ENCODE peak calls at places on chromosomes 2 and 18, in four cellular contexts. One of them, this sample, is unnamed.

GRCh38 chr18:7754725-7755181 is 187.6 kb downstream of the PTPRM start:
- DNase-seq in MM.1S: no peak
- DNase-seq in OCI-LY7: no peak
- DNase-seq in GM23338: no peak
- DNase-seq in this sample: no peak

GRCh38 chr18:13313006-13313661 is 94.6 kb downstream of the LDLRAD4 start:
- DNase-seq in MM.1S: no peak
- DNase-seq in OCI-LY7: no peak
- DNase-seq in GM23338: no peak
- DNase-seq in this sample: no peak

GRCh38 chr18:45962866-45963265 is 4.3 kb downstream of the EPG5 start:
- DNase-seq in MM.1S: no peak
- DNase-seq in OCI-LY7: no peak
- DNase-seq in GM23338: no peak
- DNase-seq in this sample: peak; percentile 82

GRCh38 chr2:220277445-220277960 is 650.1 kb downstream of the SLC4A3 start:
- DNase-seq in MM.1S: no peak
- DNase-seq in OCI-LY7: no peak
- DNase-seq in GM23338: no peak
- DNase-seq in this sample: peak; percentile 94

GRCh38 chr2:219127236-219127635 is 33.4 kb downstream of the NHEJ1 start:
- DNase-seq in MM.1S: no peak
- DNase-seq in OCI-LY7: no peak
- DNase-seq in GM23338: no peak
- DNase-seq in this sample: no peak

GRCh38 chr2:101052147-101052546 is 50.1 kb downstream of the RPL31 start:
- DNase-seq in MM.1S: peak; percentile 66
- DNase-seq in OCI-LY7: no peak
- DNase-seq in GM23338: no peak
- DNase-seq in this sample: no peak

GRCh38 chr2:234401376-234401775 is 95.5 kb downstream of the ARL4C start:
- DNase-seq in MM.1S: no peak
- DNase-seq in OCI-LY7: no peak
- DNase-seq in GM23338: no peak
- DNase-seq in this sample: no peak

GRCh38 chr2:210546424-210547223 is 9.8 kb upstream of the CPS1 start:
- DNase-seq in MM.1S: no peak
- DNase-seq in OCI-LY7: no peak
- DNase-seq in GM23338: peak; percentile 47
- DNase-seq in this sample: no peak

GRCh38 chr2:230097841-230098240 is 29.1 kb upstream of the SLC16A14 start:
- DNase-seq in MM.1S: no peak
- DNase-seq in OCI-LY7: no peak
- DNase-seq in GM23338: no peak
- DNase-seq in this sample: no peak

GRCh38 chr2:240588006-240588655 is 1.6 kb downstream of the CAPN10 start:
- DNase-seq in MM.1S: no peak
- DNase-seq in OCI-LY7: no peak
- DNase-seq in GM23338: no peak
- DNase-seq in this sample: no peak

GRCh38 chr2:16318474-16319195 is 347.0 kb downstream of the CYRIA start:
- DNase-seq in MM.1S: no peak
- DNase-seq in OCI-LY7: no peak
- DNase-seq in GM23338: peak; percentile 12
- DNase-seq in this sample: no peak

GRCh38 chr18:76459687-76460350 is 35.2 kb downstream of the ZNF516 start:
- DNase-seq in MM.1S: no peak
- DNase-seq in OCI-LY7: no peak
- DNase-seq in GM23338: no peak
- DNase-seq in this sample: peak; percentile 99

GRCh38 chr18:12639990-12640880 is 17.7 kb downstream of the SPIRE1 start:
- DNase-seq in MM.1S: no peak
- DNase-seq in OCI-LY7: no peak
- DNase-seq in GM23338: no peak
- DNase-seq in this sample: peak; percentile 88

GRCh38 chr2:231036131-231036530 is 1.2 kb upstream of the C2orf72 start:
- DNase-seq in MM.1S: no peak
- DNase-seq in OCI-LY7: no peak
- DNase-seq in GM23338: no peak
- DNase-seq in this sample: no peak

GRCh38 chr18:63890950-63891304 is 3.4 kb downstream of the SERPINB2 start:
- DNase-seq in MM.1S: no peak
- DNase-seq in OCI-LY7: no peak
- DNase-seq in GM23338: no peak
- DNase-seq in this sample: no peak

GRCh38 chr2:160752475-160753330 is 259.1 kb upstream of the RBMS1 start:
- DNase-seq in MM.1S: no peak
- DNase-seq in OCI-LY7: no peak
- DNase-seq in GM23338: peak; percentile 48
- DNase-seq in this sample: peak; percentile 60

GRCh38 chr18:25099838-25100393 is 252.1 kb downstream of the ZNF521 start:
- DNase-seq in MM.1S: no peak
- DNase-seq in OCI-LY7: no peak
- DNase-seq in GM23338: no peak
- DNase-seq in this sample: peak; percentile 33

GRCh38 chr2:9408641-9409151 is 14.6 kb downstream of the ITGB1BP1 start:
- DNase-seq in MM.1S: no peak
- DNase-seq in OCI-LY7: no peak
- DNase-seq in GM23338: no peak
- DNase-seq in this sample: no peak

GRCh38 chr2:26316041-26316440 is 29.9 kb upstream of the SELENOI start:
- DNase-seq in MM.1S: peak; percentile 70
- DNase-seq in OCI-LY7: peak; percentile 30
- DNase-seq in GM23338: peak; percentile 43
- DNase-seq in this sample: peak; percentile 42

GRCh38 chr2:16650287-16651249 is 15.1 kb downstream of the CYRIA start:
- DNase-seq in MM.1S: no peak
- DNase-seq in OCI-LY7: peak; percentile 50
- DNase-seq in GM23338: no peak
- DNase-seq in this sample: peak; percentile 79

GRCh38 chr2:11099122-11100065 is 55.9 kb upstream of the SLC66A3 start:
- DNase-seq in MM.1S: no peak
- DNase-seq in OCI-LY7: peak; percentile 7
- DNase-seq in GM23338: no peak
- DNase-seq in this sample: no peak

GRCh38 chr2:162379719-162380580 is 36.0 kb downstream of the GCA start:
- DNase-seq in MM.1S: peak; percentile 72
- DNase-seq in OCI-LY7: peak; percentile 7
- DNase-seq in GM23338: no peak
- DNase-seq in this sample: no peak

GRCh38 chr2:64787698-64788097 is 134.0 kb upstream of the SERTAD2 start:
- DNase-seq in MM.1S: no peak
- DNase-seq in OCI-LY7: no peak
- DNase-seq in GM23338: peak; percentile 54
- DNase-seq in this sample: peak; percentile 43

GRCh38 chr2:203706403-203706802 is at the start of gene CD28:
- DNase-seq in MM.1S: peak; percentile 99
- DNase-seq in OCI-LY7: peak; percentile 98
- DNase-seq in GM23338: no peak
- DNase-seq in this sample: no peak

GRCh38 chr2:236612737-236613136 is 43.1 kb downstream of the ACKR3 start:
- DNase-seq in MM.1S: no peak
- DNase-seq in OCI-LY7: no peak
- DNase-seq in GM23338: peak; percentile 33
- DNase-seq in this sample: no peak

GRCh38 chr2:227710986-227711385 is 6.8 kb downstream of the SLC19A3 start:
- DNase-seq in MM.1S: no peak
- DNase-seq in OCI-LY7: no peak
- DNase-seq in GM23338: no peak
- DNase-seq in this sample: no peak

GRCh38 chr2:234795974-234796690 is 155.7 kb upstream of the SH3BP4 start:
- DNase-seq in MM.1S: no peak
- DNase-seq in OCI-LY7: no peak
- DNase-seq in GM23338: no peak
- DNase-seq in this sample: no peak

GRCh38 chr2:6866239-6866745 is 585 bp upstream of the CMPK2 start:
- DNase-seq in MM.1S: peak; percentile 43
- DNase-seq in OCI-LY7: peak; percentile 19
- DNase-seq in GM23338: peak; percentile 50
- DNase-seq in this sample: peak; percentile 24

GRCh38 chr2:24861500-24861899 is 58.5 kb downstream of the ADCY3 start:
- DNase-seq in MM.1S: no peak
- DNase-seq in OCI-LY7: no peak
- DNase-seq in GM23338: no peak
- DNase-seq in this sample: no peak

GRCh38 chr18:59945544-59945943 is 45.7 kb downstream of the PMAIP1 start:
- DNase-seq in MM.1S: no peak
- DNase-seq in OCI-LY7: no peak
- DNase-seq in GM23338: no peak
- DNase-seq in this sample: no peak

GRCh38 chr2:19488009-19488691 is 129.7 kb upstream of the OSR1 start:
- DNase-seq in MM.1S: no peak
- DNase-seq in OCI-LY7: no peak
- DNase-seq in GM23338: no peak
- DNase-seq in this sample: peak; percentile 86
- TF ChIP-seq EZH2phosphoT487 in MM.1S: no peak
- TF ChIP-seq EZH2phosphoT487 in OCI-LY7: no peak
- TF ChIP-seq EZH2phosphoT487 in GM23338: no peak
- TF ChIP-seq EZH2phosphoT487 in this sample: no peak

GRCh38 chr2:2270808-2271415 is 60.2 kb downstream of the MYT1L start:
- DNase-seq in MM.1S: no peak
- DNase-seq in OCI-LY7: no peak
- DNase-seq in GM23338: no peak
- DNase-seq in this sample: peak; percentile 36
- H2AFZ ChIP-seq in MM.1S: no peak overlapping the region
- H2AFZ ChIP-seq in OCI-LY7: no peak overlapping the region
- H2AFZ ChIP-seq in GM23338: no peak overlapping the region
- H2AFZ ChIP-seq in this sample: peak overlapping the region; percentile 73

DNA sequence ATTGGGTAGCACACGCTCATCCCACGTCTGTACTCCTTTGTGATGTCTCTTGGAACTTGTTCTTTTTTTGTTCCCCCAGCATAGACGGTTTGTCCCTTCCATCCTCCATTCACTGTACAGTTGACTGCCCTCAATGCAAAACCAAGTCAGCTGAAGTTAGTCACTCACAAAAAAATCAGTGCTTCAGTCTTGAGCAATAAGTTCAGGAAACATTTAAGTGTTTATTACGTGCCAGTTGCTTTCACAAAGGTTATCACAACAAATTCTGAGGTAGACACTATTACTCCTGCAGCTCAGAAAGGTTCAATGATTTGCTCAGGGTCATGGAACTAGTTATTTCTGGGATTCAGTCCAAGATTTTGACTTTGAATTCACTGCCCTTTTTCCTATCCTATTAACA is 102.2 kb downstream of the PDE1A start:
- DNase-seq in MM.1S: no peak
- DNase-seq in OCI-LY7: no peak
- DNase-seq in GM23338: no peak
- DNase-seq in this sample: peak; percentile 45
- TF ChIP-seq EZH2phosphoT487 in MM.1S: no peak
- TF ChIP-seq EZH2phosphoT487 in OCI-LY7: no peak
- TF ChIP-seq EZH2phosphoT487 in GM23338: no peak
- TF ChIP-seq EZH2phosphoT487 in this sample: no peak

DNA sequence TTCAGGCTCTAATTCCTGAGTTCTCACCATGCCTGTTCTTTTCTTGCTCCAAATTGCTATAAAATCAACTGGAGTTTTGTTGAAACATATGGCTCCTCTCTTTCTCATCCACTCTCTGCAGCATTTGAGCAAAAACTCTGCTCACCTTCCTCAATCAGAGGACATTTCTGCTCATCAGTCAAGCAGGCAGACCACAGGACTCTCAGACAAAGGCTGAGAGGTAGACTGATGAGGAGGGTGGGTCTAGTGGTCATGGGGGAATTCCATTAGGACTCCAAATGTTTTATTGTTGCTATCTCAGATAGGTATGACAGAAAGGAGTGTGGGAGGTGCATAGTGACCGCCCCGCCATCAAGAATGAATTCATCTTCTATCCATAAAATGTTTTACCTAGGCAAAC is 243.3 kb downstream of the HNMT start:
- DNase-seq in MM.1S: no peak
- DNase-seq in OCI-LY7: no peak
- DNase-seq in GM23338: no peak
- DNase-seq in this sample: no peak
- H2AFZ ChIP-seq in MM.1S: no peak overlapping the region
- H2AFZ ChIP-seq in OCI-LY7: no peak overlapping the region
- H2AFZ ChIP-seq in GM23338: no peak overlapping the region
- H2AFZ ChIP-seq in this sample: no peak overlapping the region

DNA sequence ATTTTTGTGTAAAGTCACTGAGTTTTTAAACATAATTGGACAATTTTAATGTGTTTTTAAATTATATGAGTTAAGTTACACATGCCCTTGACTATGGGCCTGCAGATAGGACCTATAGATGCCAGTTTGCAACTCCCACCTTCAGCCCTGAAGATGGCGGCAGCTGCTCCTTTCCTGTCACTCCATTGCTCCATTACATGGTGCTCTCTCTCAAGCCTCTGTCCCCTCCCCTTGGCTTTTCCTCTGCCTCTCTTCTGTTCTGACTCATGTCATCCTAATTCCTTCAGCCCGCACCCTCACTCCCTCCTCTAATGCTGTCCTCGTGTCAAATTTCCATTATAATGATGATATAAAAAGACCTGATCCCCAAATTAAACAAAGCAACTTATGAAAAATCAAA is 133.8 kb upstream of the HNRNPA3 start:
- DNase-seq in MM.1S: no peak
- DNase-seq in OCI-LY7: no peak
- DNase-seq in GM23338: peak; percentile 5
- DNase-seq in this sample: peak; percentile 28
- TF ChIP-seq EZH2phosphoT487 in MM.1S: no peak
- TF ChIP-seq EZH2phosphoT487 in OCI-LY7: no peak
- TF ChIP-seq EZH2phosphoT487 in GM23338: no peak
- TF ChIP-seq EZH2phosphoT487 in this sample: no peak

DNA sequence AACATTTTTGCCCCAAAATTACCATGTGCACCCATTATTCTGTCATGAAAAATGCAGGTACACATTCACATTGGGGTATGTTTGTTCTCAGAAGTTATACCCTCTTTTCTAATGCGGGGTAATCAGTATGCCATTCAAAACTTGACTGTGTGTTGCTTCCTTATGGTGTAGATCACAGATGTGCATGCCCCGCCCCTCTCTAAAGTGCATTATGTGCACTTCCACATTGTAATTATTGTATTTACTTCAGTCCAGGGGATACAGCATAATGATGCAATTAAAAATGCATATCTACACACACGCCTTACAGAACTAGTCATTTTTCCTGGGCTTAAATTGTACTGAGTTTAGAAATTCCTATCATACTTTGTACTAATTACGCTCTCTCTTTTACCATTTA is 48.8 kb downstream of the SLC9A2 start:
- DNase-seq in MM.1S: no peak
- DNase-seq in OCI-LY7: no peak
- DNase-seq in GM23338: no peak
- DNase-seq in this sample: no peak
- H2AFZ ChIP-seq in MM.1S: no peak overlapping the region
- H2AFZ ChIP-seq in OCI-LY7: no peak overlapping the region
- H2AFZ ChIP-seq in GM23338: peak overlapping the region; percentile 43
- H2AFZ ChIP-seq in this sample: no peak overlapping the region